ENCODE peak calls at places on chromosome 10, in seven cellular contexts. G is hepatocyte, Z is right atrium auricular region, R is K562, Q is H9, T is cardiac muscle cell, J is left lung. D is an unnamed sample.

GRCh38 chr10:26841733-26842317 is 18.9 kb downstream of the ABI1 start:
- DNase-seq in G (no peak), Z (no peak), R (no peak), Q (no peak), T (no peak), J (no peak), D (no peak)

GRCh38 chr10:116417821-116418220 is 9.8 kb upstream of the PNLIPRP3 start:
- DNase-seq in G (no peak), Z (no peak), R (no peak), Q (no peak), T (no peak), J (no peak), D (no peak)

GRCh38 chr10:6175329-6176055 is 27.2 kb upstream of the PFKFB3 start:
- DNase-seq in G (no peak), Z (no peak), R (no peak), Q (no peak), T (no peak), J (no peak), D (no peak)

GRCh38 chr10:21810582-21811244 is 192.8 kb downstream of the DNAJC1 start:
- DNase-seq in G (no peak), Z (no peak), R (peak), Q (no peak), T (no peak), J (no peak), D (no peak)

GRCh38 chr10:11864727-11865126 is 41.6 kb downstream of the PROSER2 start:
- DNase-seq in G (no peak), Z (no peak), R (no peak), Q (no peak), T (no peak), J (no peak), D (no peak)

GRCh38 chr10:5234106-5234877 is 37.7 kb downstream of the AKR1C4 start:
- DNase-seq in G (peak), Z (no peak), R (no peak), Q (no peak), T (no peak), J (peak), D (no peak)

GRCh38 chr10:59880976-59881510 is 25.3 kb downstream of the CCDC6 start:
- DNase-seq in G (no peak), Z (no peak), R (peak), Q (no peak), T (no peak), J (no peak), D (no peak)

GRCh38 chr10:16681525-16681924 is 135.7 kb downstream of the RSU1 start:
- DNase-seq in G (no peak), Z (no peak), R (no peak), Q (no peak), T (no peak), J (no peak), D (no peak)

GRCh38 chr10:22630229-22631174 is 83.9 kb downstream of the PIP4K2A start:
- DNase-seq in G (no peak), Z (no peak), R (peak), Q (no peak), T (no peak), J (no peak), D (no peak)

GRCh38 chr10:130022501-130023299 is 58.6 kb upstream of the EBF3 start:
- DNase-seq in G (peak), Z (no peak), R (no peak), Q (peak), T (no peak), J (no peak), D (no peak)

GRCh38 chr10:120542591-120542990 is 85.6 kb downstream of the PLPP4 start:
- DNase-seq in G (no peak), Z (no peak), R (no peak), Q (no peak), T (no peak), J (no peak), D (no peak)

GRCh38 chr10:61835069-61835908 is 66.2 kb upstream of the ARID5B start:
- DNase-seq in G (peak), Z (no peak), R (peak), Q (peak), T (peak), J (no peak), D (no peak)

GRCh38 chr10:62422068-62422590 is 48.0 kb downstream of the ZNF365 start:
- DNase-seq in G (no peak), Z (no peak), R (no peak), Q (no peak), T (no peak), J (no peak), D (no peak)

GRCh38 chr10:8180348-8180747 is 125.9 kb downstream of the GATA3 start:
- DNase-seq in G (no peak), Z (no peak), R (no peak), Q (no peak), T (no peak), J (no peak), D (no peak)

GRCh38 chr10:121865554-121865953 is 62.3 kb downstream of the ATE1 start:
- DNase-seq in G (peak), Z (no peak), R (no peak), Q (no peak), T (no peak), J (no peak), D (no peak)

GRCh38 chr10:99357691-99358090 is 28.5 kb downstream of the CNNM1 start:
- DNase-seq in G (no peak), Z (no peak), R (no peak), Q (no peak), T (no peak), J (no peak), D (no peak)

GRCh38 chr10:99364125-99364524 is 35.0 kb downstream of the CNNM1 start:
- DNase-seq in G (no peak), Z (no peak), R (no peak), Q (no peak), T (no peak), J (no peak), D (no peak)

GRCh38 chr10:99358101-99358500 is 28.9 kb downstream of the CNNM1 start:
- DNase-seq in G (no peak), Z (no peak), R (no peak), Q (peak), T (no peak), J (no peak), D (no peak)

GRCh38 chr10:99365311-99365710 is 36.2 kb downstream of the CNNM1 start:
- DNase-seq in G (no peak), Z (no peak), R (no peak), Q (no peak), T (no peak), J (no peak), D (no peak)

GRCh38 chr10:99360935-99361334 is 31.8 kb downstream of the CNNM1 start:
- DNase-seq in G (no peak), Z (no peak), R (no peak), Q (no peak), T (no peak), J (no peak), D (no peak)
- TF ChIP-seq CTCF in G (no peak), Z (no peak), R (no peak), Q (no peak), T (no peak), J (no peak), D (no peak)

DNA sequence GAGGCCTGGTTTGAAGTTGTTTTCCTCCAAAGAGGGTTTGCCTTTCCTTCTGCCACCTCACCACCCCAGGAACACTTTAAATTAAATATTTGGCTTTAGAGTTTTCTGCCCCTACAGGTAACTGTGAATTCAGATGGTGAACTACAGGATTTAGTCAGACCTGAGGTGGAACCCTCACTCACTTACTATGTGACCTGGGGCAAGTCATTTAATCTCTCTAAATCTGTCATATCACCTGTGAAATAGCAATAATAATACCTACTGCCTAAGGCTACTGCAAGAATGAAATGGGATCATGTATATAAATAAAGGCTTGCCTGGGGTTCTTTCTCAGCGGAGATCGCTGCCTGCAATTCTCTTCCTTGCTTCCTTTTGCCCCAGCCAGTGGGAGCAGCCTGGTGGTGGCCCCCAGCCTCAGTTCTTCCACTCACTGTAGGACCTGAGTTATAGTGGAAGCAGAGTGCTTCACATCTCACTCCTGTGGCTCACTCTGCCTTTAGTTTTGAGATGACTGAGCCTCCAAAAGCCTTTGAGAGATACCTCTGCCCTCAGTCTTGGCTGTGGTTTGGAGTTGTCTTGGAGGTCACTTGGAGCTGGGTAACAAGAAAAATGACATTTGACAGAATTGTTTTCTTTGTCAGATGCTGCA is 6.1 kb upstream of the ANKRD2 start:
- DNase-seq in G (no peak), Z (no peak), R (no peak), Q (no peak), T (no peak), J (no peak), D (no peak)
- H3K27ac ChIP-seq in G (no peak), Z (no peak), R (no peak), Q (no peak), T (no peak), J (no peak), D (peak)

DNA sequence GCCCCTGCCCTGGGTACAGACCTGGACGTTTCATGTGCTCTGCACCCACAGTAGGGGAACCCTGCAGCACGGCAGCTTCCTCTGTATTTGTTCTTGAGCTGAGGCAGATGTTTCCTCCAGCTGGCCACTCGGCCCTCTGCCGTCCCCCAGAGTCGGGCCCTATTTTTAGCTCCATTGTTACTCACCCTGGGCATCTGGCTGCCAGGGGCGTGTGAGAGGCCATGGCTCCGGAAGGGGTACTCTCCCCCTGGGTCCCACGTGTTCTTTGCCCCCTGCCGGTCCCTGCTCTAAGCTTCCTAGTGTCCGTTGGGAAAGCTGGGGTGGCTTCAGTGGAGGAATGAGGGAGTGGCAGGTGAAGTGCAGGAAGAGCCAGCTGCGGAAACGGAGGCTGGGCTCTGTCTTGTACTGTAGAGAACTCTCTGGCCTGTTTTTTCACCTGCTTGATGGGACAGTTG is 30.4 kb downstream of the PALD1 start:
- DNase-seq in G (peak), Z (peak), R (no peak), Q (peak), T (peak), J (no peak), D (no peak)
- TF ChIP-seq CTCF in G (no peak), Z (no peak), R (no peak), Q (no peak), T (no peak), J (no peak), D (no peak)

DNA sequence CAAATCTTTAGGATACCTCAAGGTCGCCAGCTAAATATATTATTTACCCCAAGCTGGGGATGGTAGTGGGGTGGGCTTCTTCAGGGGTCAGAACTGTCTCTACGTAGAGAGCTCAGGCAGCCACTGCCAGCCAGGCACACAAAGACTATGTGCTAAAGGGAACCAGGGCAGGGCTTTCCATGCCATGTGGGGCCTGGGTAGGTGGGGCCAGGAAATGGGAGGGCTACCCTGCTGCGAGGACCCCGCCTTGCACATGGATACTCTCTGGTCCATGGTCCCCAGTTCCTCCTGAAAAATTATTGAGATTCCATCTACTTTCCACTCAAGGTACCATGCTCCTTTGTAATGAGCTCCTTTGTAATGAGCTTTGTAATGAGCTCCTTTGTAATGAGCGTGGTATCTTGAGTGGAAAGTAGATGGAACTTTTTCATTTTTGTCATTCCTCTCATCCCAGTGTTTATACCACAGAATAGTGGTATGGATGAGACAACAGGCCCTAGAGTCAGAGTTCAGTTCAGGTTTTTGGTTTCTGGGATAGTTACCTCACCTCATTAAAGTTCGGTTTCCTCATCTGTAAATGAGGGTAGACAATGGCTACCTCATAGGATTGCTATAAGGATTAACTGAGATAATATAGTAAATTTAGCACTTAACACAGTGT is 5.8 kb downstream of the SYNPO2L start:
- DNase-seq in G (no peak), Z (no peak), R (no peak), Q (no peak), T (no peak), J (no peak), D (no peak)
- H3K27ac ChIP-seq in G (no peak), Z (peak), R (no peak), Q (no peak), T (peak), J (no peak), D (no peak)

DNA sequence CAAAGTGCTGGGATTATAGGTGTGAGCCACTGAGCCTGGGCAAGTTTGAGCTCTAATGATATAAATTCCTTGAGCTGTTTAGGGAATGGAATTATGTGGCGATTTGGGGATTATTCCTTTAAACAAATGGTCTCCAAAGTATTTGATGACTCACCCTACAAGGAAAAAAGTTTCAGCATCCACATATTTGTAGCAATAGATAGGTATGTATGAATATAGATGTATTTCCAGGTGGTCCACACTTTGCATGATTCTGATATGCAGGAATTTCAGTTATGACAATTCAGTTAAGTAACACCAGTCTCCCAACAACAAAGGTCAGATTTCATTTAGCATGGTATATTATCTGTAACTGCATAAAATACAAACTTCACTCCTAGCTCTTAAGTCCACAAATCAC is 92.2 kb downstream of the ZNF248 start:
- DNase-seq in G (no peak), Z (no peak), R (no peak), Q (no peak), T (no peak), J (no peak), D (no peak)
- TF ChIP-seq CTCF in G (no peak), Z (no peak), R (no peak), Q (no peak), T (no peak), J (no peak), D (no peak)

GRCh38 chr10:19815478-19816419 is 483 bp upstream of the PLXDC2 start:
- DNase-seq in G (peak), Z (peak), R (no peak), Q (peak), T (peak), J (peak), D (no peak)
- H3K27ac ChIP-seq in G (peak), Z (peak), R (no peak), Q (no peak), T (peak), J (peak), D (no peak)

GRCh38 chr10:88401671-88402347 is 181.3 kb downstream of the RNLS start:
- DNase-seq in G (no peak), Z (no peak), R (no peak), Q (no peak), T (no peak), J (no peak), D (no peak)
- TF ChIP-seq CTCF in G (peak), Z (no peak), R (no peak), Q (peak), T (peak), J (peak), D (peak)

DNA sequence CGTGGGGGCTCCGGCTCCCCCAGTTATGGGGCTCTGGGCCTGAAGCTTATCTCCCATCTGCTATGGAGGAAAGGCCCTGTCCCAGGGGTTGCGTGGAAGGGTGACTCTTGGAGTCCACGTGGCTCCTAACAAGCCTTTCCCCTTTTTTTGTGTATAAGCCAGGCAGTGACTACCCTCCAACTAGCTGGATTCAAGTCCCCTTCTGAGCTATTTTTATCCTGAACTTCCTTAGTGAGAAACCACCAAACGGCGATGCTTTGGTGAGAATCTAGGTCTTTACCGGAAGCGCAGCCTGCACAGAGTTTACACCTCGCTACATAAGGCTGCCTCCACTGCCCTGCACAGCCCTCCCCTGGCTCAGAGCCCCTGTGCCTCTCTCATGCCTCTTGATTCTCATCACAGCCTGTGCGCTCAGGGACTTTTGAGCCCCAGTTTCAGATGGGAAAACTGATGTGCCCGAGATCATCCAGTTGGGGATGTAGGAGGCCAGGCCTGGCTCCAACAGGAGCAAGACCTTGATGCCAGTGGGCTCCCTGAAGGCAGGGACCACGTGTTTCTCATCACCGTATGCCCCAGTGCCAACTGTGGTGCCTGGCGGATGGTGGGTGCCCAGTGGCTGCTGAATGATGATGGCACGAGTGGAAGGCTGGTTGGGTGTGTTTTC is 102.3 kb upstream of the PPIF start:
- DNase-seq in G (no peak), Z (no peak), R (no peak), Q (no peak), T (no peak), J (no peak), D (no peak)
- H3K27ac ChIP-seq in G (no peak), Z (peak), R (no peak), Q (no peak), T (no peak), J (peak), D (no peak)